ENCODE peak calls at places on chromosomes 13 and 19, in four cellular contexts. J is NT2/D1, N is H1, O is GM12878. F is an unnamed sample.

GRCh38 chr13:112587359-112587766 is 590 bp downstream of the TUBGCP3 start:
- DNase-seq in J (peak), N (no peak), O (no peak), F (peak)

GRCh38 chr19:49846408-49846807 is 4.6 kb upstream of the PTOV1 start:
- DNase-seq in J (no peak), N (no peak), O (no peak), F (no peak)

GRCh38 chr13:103187621-103188020 is 121.4 kb upstream of the SLC10A2 start:
- DNase-seq in J (no peak), N (no peak), O (no peak), F (no peak)

GRCh38 chr13:87122551-87122950 is 548.6 kb upstream of the SLITRK5 start:
- DNase-seq in J (no peak), N (no peak), O (no peak), F (no peak)

GRCh38 chr13:34416833-34417425 is 525.1 kb upstream of the NBEA start:
- DNase-seq in J (no peak), N (no peak), O (no peak), F (no peak)

GRCh38 chr19:21940684-21941083 is 70.1 kb downstream of the ZNF208 start:
- DNase-seq in J (no peak), N (no peak), O (no peak), F (no peak)

GRCh38 chr13:41562541-41563178 is 105.3 kb downstream of the RGCC start:
- DNase-seq in J (no peak), N (no peak), O (no peak), F (no peak)

GRCh38 chr19:3636962-3637361 is 10.4 kb upstream of the CACTIN start:
- DNase-seq in J (no peak), N (no peak), O (no peak), F (no peak)

GRCh38 chr19:33175886-33176669 is 18.1 kb upstream of the LRP3 start:
- DNase-seq in J (no peak), N (no peak), O (no peak), F (no peak)

GRCh38 chr13:104085611-104086010 is 1019.4 kb upstream of the SLC10A2 start:
- DNase-seq in J (no peak), N (no peak), O (no peak), F (no peak)

GRCh38 chr19:38429055-38429810 is 3.2 kb upstream of the RASGRP4 start:
- DNase-seq in J (no peak), N (no peak), O (no peak), F (no peak)

GRCh38 chr13:100875392-100876043 is 200.9 kb upstream of the TMTC4 start:
- DNase-seq in J (no peak), N (no peak), O (peak), F (no peak)

GRCh38 chr13:52405767-52406494 is at the start of gene THSD1:
- DNase-seq in J (no peak), N (no peak), O (no peak), F (peak)

GRCh38 chr13:23811366-23812027 is 77.7 kb downstream of the MIPEP start:
- DNase-seq in J (no peak), N (no peak), O (no peak), F (no peak)

GRCh38 chr19:39829702-39830275 is 4.2 kb downstream of the DYRK1B start:
- DNase-seq in J (no peak), N (no peak), O (no peak), F (no peak)

GRCh38 chr13:51311271-51311670 is 28.2 kb upstream of the SERPINE3 start:
- DNase-seq in J (no peak), N (no peak), O (no peak), F (no peak)

GRCh38 chr13:24038846-24039330 is 121.6 kb upstream of the SPATA13 start:
- DNase-seq in J (no peak), N (no peak), O (no peak), F (no peak)

GRCh38 chr19:42217522-42218442 is at the start of gene DEDD2:
- DNase-seq in J (peak), N (peak), O (peak), F (peak)

GRCh38 chr13:52405369-52405766 is 604 bp downstream of the THSD1 start:
- DNase-seq in J (no peak), N (no peak), O (no peak), F (no peak)

GRCh38 chr13:110185696-110186095 is 121.3 kb downstream of the COL4A1 start:
- DNase-seq in J (no peak), N (no peak), O (no peak), F (no peak)

GRCh38 chr13:63910406-63910957 is 2494.8 kb upstream of the PCDH20 start:
- DNase-seq in J (no peak), N (no peak), O (no peak), F (no peak)

GRCh38 chr19:6076675-6077463 is 33.4 kb downstream of the RFX2 start:
- DNase-seq in J (no peak), N (no peak), O (no peak), F (no peak)

GRCh38 chr19:48508729-48509310 is 2.8 kb downstream of the LMTK3 start:
- DNase-seq in J (no peak), N (no peak), O (no peak), F (no peak)

GRCh38 chr19:48507911-48508439 is 3.7 kb downstream of the LMTK3 start:
- DNase-seq in J (no peak), N (no peak), O (no peak), F (no peak)

GRCh38 chr19:48511321-48511731 is 309 bp downstream of the LMTK3 start:
- DNase-seq in J (no peak), N (no peak), O (no peak), F (no peak)

GRCh38 chr19:48510421-48511268 is 990 bp downstream of the LMTK3 start:
- DNase-seq in J (no peak), N (no peak), O (no peak), F (peak)

DNA sequence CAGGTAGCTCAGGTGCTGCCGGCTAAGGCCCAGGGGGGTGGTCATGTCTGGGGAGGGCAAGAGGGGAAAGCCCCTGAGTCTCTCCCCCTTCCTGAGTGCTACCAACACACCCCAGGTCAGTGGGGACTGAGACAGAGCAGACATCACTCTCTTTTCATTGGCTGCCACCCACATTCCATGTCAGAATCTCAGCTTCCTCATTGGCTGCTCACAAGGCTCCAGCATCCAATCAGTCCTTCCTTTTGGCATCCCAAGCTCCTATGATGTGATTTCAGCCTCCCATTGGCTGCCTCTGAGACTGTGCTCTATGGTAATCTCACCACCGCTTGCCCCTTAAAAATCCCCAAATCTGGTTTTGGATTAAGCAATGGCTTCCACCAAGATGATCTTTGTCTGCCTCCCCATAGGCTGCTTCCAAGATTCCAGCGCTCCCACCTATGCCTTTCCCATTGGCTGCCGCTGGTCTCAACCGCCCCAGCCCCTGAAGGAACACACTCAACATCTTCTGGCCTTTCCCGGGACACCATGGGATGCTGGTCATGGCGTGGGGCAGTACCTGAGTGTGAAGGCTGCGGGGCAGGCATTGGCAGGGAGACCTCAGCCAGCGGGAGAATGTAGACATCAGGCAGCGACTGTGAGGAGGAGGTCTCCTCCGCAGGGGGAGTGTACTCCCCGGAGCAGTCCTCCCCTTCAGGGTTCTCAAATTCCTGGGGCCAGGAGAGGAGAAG is 2.0 kb downstream of the LMTK3 start:
- DNase-seq in J (no peak), N (no peak), O (no peak), F (no peak)
- TF ChIP-seq SUZ12 in J (no peak), N (no peak), O (no peak), F (no peak)

GRCh38 chr13:107581009-107581408 is 634.3 kb downstream of the LIG4 start:
- DNase-seq in J (no peak), N (no peak), O (no peak), F (no peak)

GRCh38 chr13:107573184-107573583 is 642.2 kb downstream of the LIG4 start:
- DNase-seq in J (no peak), N (no peak), O (no peak), F (no peak)

GRCh38 chr13:107574517-107575215 is 640.7 kb downstream of the LIG4 start:
- DNase-seq in J (peak), N (peak), O (no peak), F (no peak)

GRCh38 chr13:107582171-107582570 is 633.2 kb downstream of the LIG4 start:
- DNase-seq in J (no peak), N (no peak), O (no peak), F (no peak)

GRCh38 chr13:107576430-107576829 is 638.9 kb downstream of the LIG4 start:
- DNase-seq in J (no peak), N (no peak), O (no peak), F (no peak)
- TF ChIP-seq SUZ12 in J (no peak), N (no peak), O (no peak), F (no peak)

DNA sequence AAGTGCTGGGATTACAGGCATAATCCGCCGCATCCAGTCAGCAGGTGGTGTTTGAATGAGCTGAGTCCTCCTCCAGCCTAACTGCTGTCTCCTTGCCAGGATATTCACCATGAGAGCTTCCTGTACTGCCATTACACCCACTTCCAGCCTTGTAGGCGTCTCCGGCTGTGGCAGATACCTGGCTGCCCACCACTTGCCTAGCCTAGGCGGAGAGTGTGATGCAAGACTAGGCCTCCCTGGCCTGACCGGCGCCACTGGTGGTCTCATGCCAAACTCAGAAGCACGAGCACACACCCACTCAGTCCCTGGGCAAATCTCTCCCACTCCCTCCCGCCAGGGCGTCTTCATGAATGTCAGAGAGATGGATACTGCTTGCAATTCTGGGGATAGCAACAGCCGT is 16.6 kb downstream of the IL12RB1 start:
- DNase-seq in J (no peak), N (no peak), O (no peak), F (no peak)
- TF ChIP-seq SUZ12 in J (no peak), N (no peak), O (no peak), F (no peak)

GRCh38 chr19:4640247-4641000 is 1.1 kb downstream of the TNFAIP8L1 start:
- DNase-seq in J (no peak), N (no peak), O (no peak), F (no peak)

GRCh38 chr19:4636761-4637160 is 2.6 kb upstream of the TNFAIP8L1 start:
- DNase-seq in J (no peak), N (no peak), O (no peak), F (no peak)

GRCh38 chr19:4639531-4640246 is 373 bp downstream of the TNFAIP8L1 start:
- DNase-seq in J (no peak), N (no peak), O (no peak), F (no peak)

GRCh38 chr19:4638828-4639530 is at the start of gene TNFAIP8L1:
- DNase-seq in J (peak), N (peak), O (peak), F (peak)

DNA sequence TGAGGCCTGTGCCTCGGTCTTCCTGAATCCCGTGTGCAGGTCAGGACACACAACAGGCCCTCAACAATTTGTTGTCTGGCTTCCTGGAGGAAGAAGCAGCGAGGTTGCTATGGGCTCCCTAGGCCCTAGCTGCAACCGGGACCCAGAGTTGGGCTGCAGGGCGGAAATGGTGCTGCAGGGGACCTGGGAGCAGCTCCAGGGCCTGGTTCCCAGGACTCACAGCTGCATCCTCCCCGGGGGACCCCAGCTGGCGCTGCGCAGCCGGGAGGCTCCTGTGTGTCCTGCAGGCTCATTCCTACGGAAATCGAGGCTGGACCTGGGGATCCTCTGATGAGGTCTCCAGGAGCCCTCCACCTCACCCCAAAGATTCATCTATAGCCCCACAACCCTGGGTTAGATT is 986 bp upstream of the TNFAIP8L1 start:
- DNase-seq in J (no peak), N (no peak), O (no peak), F (no peak)
- TF ChIP-seq SUZ12 in J (no peak), N (no peak), O (no peak), F (no peak)

F was measured in HEK293T.